ENCODE peak calls at places on chromosomes 12 and 14, in five cellular contexts. G is RWPE2, R is cardiac fibroblast, I is left lung, M is nephron progenitor cell. F is an unnamed sample.

GRCh38 chr12:129753596-129753995 is 150.2 kb downstream of the TMEM132D start:
- DNase-seq in G (no peak), R (peak), I (no peak), M (no peak), F (no peak)

GRCh38 chr12:40063424-40063823 is 42.5 kb downstream of the SLC2A13 start:
- DNase-seq in G (no peak), R (peak), I (no peak), M (no peak), F (no peak)

GRCh38 chr14:58637391-58638230 is at the start of gene DACT1:
- DNase-seq in G (no peak), R (peak), I (peak), M (peak), F (peak)

GRCh38 chr12:120115692-120116442 is 686 bp downstream of the RAB35 start:
- DNase-seq in G (no peak), R (peak), I (no peak), M (no peak), F (no peak)

GRCh38 chr12:54824402-54824801 is 29.9 kb upstream of the MUCL1 start:
- DNase-seq in G (no peak), R (no peak), I (no peak), M (no peak), F (no peak)

GRCh38 chr14:30648471-30648870 is 26.4 kb downstream of the SCFD1 start:
- DNase-seq in G (no peak), R (no peak), I (no peak), M (no peak), F (no peak)

GRCh38 chr12:83092101-83092500 is 405.4 kb downstream of the TMTC2 start:
- DNase-seq in G (no peak), R (no peak), I (no peak), M (no peak), F (no peak)

GRCh38 chr14:32883189-32883588 is 55.5 kb upstream of the NPAS3 start:
- DNase-seq in G (no peak), R (peak), I (no peak), M (no peak), F (no peak)

GRCh38 chr12:57518920-57519757 is 1.2 kb downstream of the DDIT3 start:
- DNase-seq in G (no peak), R (peak), I (no peak), M (peak), F (no peak)

GRCh38 chr12:94286580-94287244 is 138.3 kb downstream of the PLXNC1 start:
- DNase-seq in G (no peak), R (no peak), I (no peak), M (no peak), F (no peak)

GRCh38 chr14:81974543-81974942 is 440.9 kb upstream of the SEL1L start:
- DNase-seq in G (no peak), R (no peak), I (no peak), M (no peak), F (no peak)

GRCh38 chr14:32468955-32469354 is 139.9 kb downstream of the AKAP6 start:
- DNase-seq in G (no peak), R (peak), I (no peak), M (no peak), F (no peak)

GRCh38 chr12:47941475-47942326 is 21.7 kb upstream of the TMEM106C start:
- DNase-seq in G (no peak), R (no peak), I (no peak), M (no peak), F (no peak)

GRCh38 chr14:72801381-72801812 is 92.5 kb downstream of the DPF3 start:
- DNase-seq in G (no peak), R (peak), I (no peak), M (no peak), F (no peak)

GRCh38 chr12:98911396-98911795 is 266.3 kb downstream of the APAF1 start:
- DNase-seq in G (no peak), R (no peak), I (no peak), M (no peak), F (no peak)

GRCh38 chr12:88577537-88577936 is 2.7 kb downstream of the KITLG start:
- DNase-seq in G (no peak), R (peak), I (no peak), M (no peak), F (no peak)

GRCh38 chr14:103578401-103579075 is 15.8 kb downstream of the COA8 start:
- DNase-seq in G (no peak), R (no peak), I (no peak), M (no peak), F (no peak)

DNA sequence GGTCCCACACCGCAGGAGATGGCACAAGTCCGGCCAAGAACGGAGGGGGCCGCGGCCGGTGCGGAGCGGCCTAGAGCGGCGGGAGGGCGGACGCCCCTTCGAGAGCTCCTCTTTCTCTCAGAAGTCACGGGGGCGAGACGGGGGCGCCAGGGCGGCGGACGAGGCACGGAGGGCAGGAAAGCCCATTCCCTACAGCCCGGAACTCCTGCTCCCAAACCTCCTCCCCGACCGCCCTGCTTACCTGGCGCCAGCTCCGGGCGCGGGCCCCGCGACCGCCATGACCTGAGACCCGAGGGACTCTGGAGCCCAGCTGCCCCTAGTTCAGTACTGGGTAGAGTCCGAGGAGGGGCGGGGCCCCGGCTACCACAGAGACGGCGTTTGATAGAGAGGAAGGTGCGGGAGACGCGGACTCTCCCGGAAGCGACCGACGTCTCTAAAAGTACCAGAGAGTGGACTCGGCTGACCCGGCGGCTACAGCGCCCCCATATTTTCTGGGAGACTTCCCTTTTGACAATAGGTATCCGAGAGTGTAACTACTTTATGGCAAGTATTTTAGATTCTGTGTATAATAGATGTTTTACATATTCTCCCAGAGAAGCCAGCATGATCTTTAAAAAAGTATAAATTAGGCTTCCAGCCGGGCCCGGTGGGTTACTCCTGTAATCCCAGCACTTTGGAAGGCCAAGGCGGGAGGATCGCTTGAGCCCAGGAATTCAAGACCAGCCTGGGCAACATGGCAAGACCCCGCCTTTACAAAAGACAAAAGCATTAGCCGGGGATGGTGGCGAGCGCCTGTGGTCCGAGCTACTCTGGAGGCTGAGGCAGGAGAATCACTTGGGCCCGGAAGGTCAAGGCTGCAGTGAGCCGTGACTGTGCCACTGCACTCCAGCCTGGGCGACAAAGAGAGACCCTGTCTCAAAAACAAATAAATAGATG is at the start of gene ABCD4:
- DNase-seq in G (peak), R (peak), I (peak), M (peak), F (peak)
- TF ChIP-seq CTCF in G (peak), R (peak), I (no peak), M (peak), F (peak)

DNA sequence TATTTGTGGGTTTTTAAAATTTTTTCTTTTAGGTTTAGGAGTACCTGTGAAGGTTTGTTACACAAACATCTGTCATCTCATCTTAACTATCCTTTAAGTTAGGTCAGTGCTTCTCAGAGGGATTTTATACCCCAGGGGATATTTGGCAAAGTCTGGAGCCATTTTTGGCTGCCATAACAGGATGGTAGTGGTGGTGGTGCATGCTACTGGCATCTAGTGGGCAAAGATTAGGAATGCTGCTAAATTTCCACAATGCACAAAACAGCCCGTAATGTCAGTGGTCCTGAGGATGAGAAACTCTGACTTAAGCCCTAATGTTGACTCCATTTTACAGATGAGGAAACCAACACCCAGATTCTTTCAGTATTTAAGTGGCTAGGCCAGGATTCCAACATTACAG is 85.2 kb upstream of the MYF6 start:
- DNase-seq in G (no peak), R (peak), I (no peak), M (no peak), F (no peak)
- TF ChIP-seq CTCF in G (peak), R (peak), I (no peak), M (no peak), F (peak)

DNA sequence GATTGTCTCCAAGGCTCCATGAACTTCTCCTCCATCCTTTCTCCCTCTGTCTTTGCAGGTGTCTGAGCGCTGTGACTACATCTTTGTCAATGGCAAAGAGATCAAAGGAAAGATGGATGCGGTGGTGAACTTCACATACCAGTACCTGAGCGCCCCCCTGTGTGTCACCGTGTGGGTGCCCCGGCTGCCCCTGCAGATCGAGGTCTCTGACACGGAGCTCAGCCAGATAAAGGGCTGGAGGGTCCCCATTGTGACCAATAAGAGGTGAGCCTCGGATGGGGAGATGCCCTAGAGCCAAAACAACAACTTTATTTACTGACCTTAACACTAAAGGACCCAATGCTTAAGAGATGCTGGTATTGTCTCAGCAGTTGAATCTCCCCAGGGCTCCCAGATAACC is 130.0 kb downstream of the SLC15A4 start:
- DNase-seq in G (no peak), R (no peak), I (no peak), M (no peak), F (no peak)
- TF ChIP-seq CTCF in G (no peak), R (no peak), I (no peak), M (no peak), F (no peak)

GRCh38 chr12:10612110-10612509 is 1.3 kb downstream of the MAGOHB start:
- DNase-seq in G (no peak), R (no peak), I (no peak), M (no peak), F (no peak)

GRCh38 chr12:10614056-10614370 is 604 bp upstream of the MAGOHB start:
- DNase-seq in G (no peak), R (no peak), I (no peak), M (no peak), F (no peak)

GRCh38 chr12:10615532-10615931 is 2.1 kb upstream of the MAGOHB start:
- DNase-seq in G (no peak), R (no peak), I (no peak), M (no peak), F (no peak)

GRCh38 chr12:10612954-10613333 is 465 bp downstream of the MAGOHB start:
- DNase-seq in G (no peak), R (peak), I (no peak), M (no peak), F (no peak)

GRCh38 chr12:10613334-10614055 is at the start of gene MAGOHB:
- DNase-seq in G (peak), R (peak), I (peak), M (peak), F (peak)
- TF ChIP-seq CTCF in G (no peak), R (no peak), I (no peak), M (no peak), F (no peak)

DNA sequence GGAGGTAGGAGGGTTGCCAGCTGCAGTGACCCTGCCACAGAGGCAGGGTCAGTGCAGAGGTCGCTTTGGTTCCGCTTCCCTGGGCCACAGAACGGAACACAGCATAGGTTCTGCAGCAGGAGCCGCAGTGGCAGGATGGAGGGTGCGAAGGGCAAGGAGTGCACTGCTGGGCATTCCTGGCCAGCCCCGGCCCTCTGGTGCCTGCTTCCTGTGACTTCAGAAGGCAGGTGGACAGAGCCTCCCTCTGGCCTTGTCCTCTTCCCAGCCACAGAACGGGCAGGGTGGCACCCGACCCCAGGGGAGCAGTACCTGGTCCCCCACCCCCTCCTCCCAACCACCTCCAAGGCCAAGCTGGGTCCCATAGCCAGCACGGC is 37.7 kb downstream of the SLC8B1 start:
- DNase-seq in G (no peak), R (no peak), I (no peak), M (no peak), F (no peak)
- TF ChIP-seq CTCF in G (no peak), R (no peak), I (no peak), M (no peak), F (no peak)

GRCh38 chr14:97446087-97446486 is 648.9 kb downstream of the VRK1 start:
- DNase-seq in G (no peak), R (no peak), I (no peak), M (no peak), F (no peak)
- TF ChIP-seq CTCF in G (no peak), R (no peak), I (no peak), M (no peak), F (peak)

GRCh38 chr14:61482348-61483206 is 161.2 kb downstream of the PRKCH start:
- DNase-seq in G (no peak), R (no peak), I (no peak), M (no peak), F (no peak)
- TF ChIP-seq CTCF in G (no peak), R (no peak), I (no peak), M (no peak), F (no peak)